ENCODE peak calls at places on chromosomes 2 and 18, in five cellular contexts. R is epithelial cell of esophagus; G is M059J; Q is ecto neural progenitor cell; U is activated effector memory CD4-positive, alpha-beta T cell treated with anti-CD3 and anti-CD28 coated beads, Interleukin-2, amount 50 U/mL, for 16 hours. E is an unnamed sample.

GRCh38 chr2:121200419-121201315 is 84.3 kb downstream of the TFCP2L1 start:
- DNase-seq in Q (no peak), G (peak; percentile 22), R (no peak), U (no peak), E (no peak)

GRCh38 chr18:48022531-48023330 is 92.3 kb upstream of the SMAD2 start:
- DNase-seq in G (peak; percentile 85), U (no peak), R (peak; percentile 80), Q (peak; percentile 55), E (no peak)

GRCh38 chr2:18623782-18624181 is 34.4 kb upstream of the NT5C1B start:
- DNase-seq in Q (no peak), U (no peak), R (peak; percentile 86), G (peak; percentile 54), E (no peak)

GRCh38 chr2:218367415-218368149 is 10.9 kb downstream of the CATIP start:
- DNase-seq in Q (peak; percentile 86), G (peak; percentile 49), R (peak; percentile 45), U (peak; percentile 89), E (no peak)

GRCh38 chr2:64093341-64093740 is 50.9 kb downstream of the PELI1 start:
- DNase-seq in R (no peak), Q (no peak), G (no peak), U (no peak), E (no peak)

GRCh38 chr2:37232131-37232933 is 874 bp downstream of the NDUFAF7 start:
- DNase-seq in Q (peak; percentile 50), G (no peak), U (peak; percentile 66), R (peak; percentile 44), E (no peak)

GRCh38 chr2:45598545-45598944 is 12.5 kb downstream of the SRBD1 start:
- DNase-seq in G (no peak), Q (no peak), R (no peak), U (no peak), E (no peak)

GRCh38 chr2:166158546-166158945 is 30.7 kb upstream of the SCN1A start:
- DNase-seq in Q (no peak), G (no peak), R (no peak), U (no peak), E (no peak)

GRCh38 chr2:191382801-191383200 is 137.6 kb downstream of the MYO1B start:
- DNase-seq in Q (no peak), U (no peak), R (peak; percentile 93), G (peak; percentile 31), E (no peak)

GRCh38 chr2:16331761-16332160 is 333.9 kb downstream of the CYRIA start:
- DNase-seq in U (no peak), Q (no peak), R (no peak), G (no peak), E (no peak)

E was measured in Panc1.